ENCODE peak calls at places on chromosomes 1 and 21, in six cellular contexts. N is pancreas; I is Peyer's patch; K is cardiac muscle cell; G is CD8-positive, alpha-beta T cell; U is GM23248. C is an unnamed sample.

GRCh38 chr1:23074012-23074411 is 54.7 kb downstream of the KDM1A start:
- DNase-seq in N (no peak), I (no peak), K (no peak), G (no peak), U (peak; percentile 19), C (no peak)

GRCh38 chr1:180488661-180489060 is 13.7 kb downstream of the ACBD6 start:
- DNase-seq in N (no peak), I (no peak), K (no peak), G (no peak), U (no peak), C (no peak)

GRCh38 chr1:51263147-51263850 is 27.2 kb downstream of the RNF11 start:
- DNase-seq in N (no peak), I (no peak), K (no peak), G (no peak), U (no peak), C (no peak)

GRCh38 chr1:67213164-67213563 is 46.9 kb downstream of the IL23R start:
- DNase-seq in N (no peak), I (no peak), K (peak; percentile 49), G (no peak), U (peak; percentile 65), C (peak; percentile 49)

GRCh38 chr1:218211241-218211640 is 73.9 kb upstream of the RRP15 start:
- DNase-seq in N (no peak), I (no peak), K (no peak), G (no peak), U (peak; percentile 30), C (no peak)

GRCh38 chr1:175313672-175314225 is 121.2 kb upstream of the KIAA0040 start:
- DNase-seq in N (no peak), I (no peak), K (no peak), G (no peak), U (no peak), C (no peak)

GRCh38 chr1:236556606-236557005 is 32.8 kb downstream of the LGALS8 start:
- DNase-seq in N (no peak), I (no peak), K (no peak), G (no peak), U (no peak), C (no peak)

GRCh38 chr1:16072616-16073484 is 601 bp downstream of the FAM131C start:
- DNase-seq in N (peak; percentile 31), I (no peak), K (peak; percentile 41), G (no peak), U (peak; percentile 53), C (peak; percentile 88)

GRCh38 chr21:32771134-32771523 is 426 bp downstream of the PAXBP1 start:
- DNase-seq in N (peak; percentile 61), I (no peak), K (peak; percentile 80), G (peak; percentile 59), U (peak; percentile 86), C (no peak)

GRCh38 chr21:25550352-25550751 is 56.9 kb downstream of the MRPL39 start:
- DNase-seq in N (no peak), I (no peak), K (no peak), G (no peak), U (no peak), C (no peak)

GRCh38 chr1:235892080-235892670 is 25.5 kb upstream of the LYST start:
- DNase-seq in N (no peak), I (no peak), K (no peak), G (no peak), U (no peak), C (no peak)

GRCh38 chr1:235714205-235714897 is 64.8 kb upstream of the GNG4 start:
- DNase-seq in N (no peak), I (no peak), K (no peak), G (no peak), U (no peak), C (no peak)

GRCh38 chr21:44261191-44261631 is 486 bp downstream of the DNMT3L start:
- DNase-seq in N (no peak), I (no peak), K (no peak), G (no peak), U (no peak), C (peak; percentile 59)

GRCh38 chr1:72218141-72218739 is 64.1 kb downstream of the NEGR1 start:
- DNase-seq in N (no peak), I (no peak), K (no peak), G (no peak), U (no peak), C (no peak)

GRCh38 chr1:86201321-86201720 is 44.7 kb upstream of the COL24A1 start:
- DNase-seq in N (no peak), I (no peak), K (no peak), G (no peak), U (peak; percentile 13), C (no peak)

GRCh38 chr1:152502496-152503180 is 8.0 kb upstream of the LCE5A start:
- DNase-seq in N (no peak), I (no peak), K (no peak), G (no peak), U (peak; percentile 94), C (no peak)

GRCh38 chr1:104991702-104992101 is 1242.0 kb downstream of the AMY1C start:
- DNase-seq in N (no peak), I (no peak), K (no peak), G (no peak), U (no peak), C (no peak)

GRCh38 chr1:27542463-27543273 is 52.7 kb upstream of the WASF2 start:
- DNase-seq in N (peak; percentile 66), I (peak; percentile 82), K (peak; percentile 85), G (no peak), U (peak; percentile 70), C (no peak)

GRCh38 chr1:94634977-94635416 is 93.4 kb upstream of the F3 start:
- DNase-seq in N (no peak), I (no peak), K (no peak), G (no peak), U (no peak), C (no peak)

GRCh38 chr1:104706631-104707147 is 957.0 kb downstream of the AMY1C start:
- DNase-seq in N (no peak), I (no peak), K (no peak), G (no peak), U (peak; percentile 2), C (no peak)

GRCh38 chr21:17660449-17660848 is 47.7 kb upstream of the BTG3 start:
- DNase-seq in N (no peak), I (no peak), K (no peak), G (no peak), U (peak; percentile 9), C (no peak)

GRCh38 chr1:14415396-14415795 is 183.1 kb upstream of the KAZN start:
- DNase-seq in N (no peak), I (no peak), K (peak; percentile 27), G (no peak), U (no peak), C (peak; percentile 84)

GRCh38 chr1:45250544-45250943 is 44.1 kb upstream of the ZSWIM5 start:
- DNase-seq in N (no peak), I (no peak), K (no peak), G (no peak), U (no peak), C (no peak)

GRCh38 chr21:45735259-45736000 is 91.9 kb downstream of the PCBP3 start:
- DNase-seq in N (no peak), I (no peak), K (peak; percentile 6), G (no peak), U (no peak), C (no peak)

GRCh38 chr1:40057310-40058030 is 16.9 kb downstream of the CAP1 start:
- DNase-seq in N (no peak), I (no peak), K (no peak), G (no peak), U (no peak), C (no peak)

GRCh38 chr1:151981178-151981525 is 12.5 kb downstream of the S100A10 start:
- DNase-seq in N (no peak), I (no peak), K (no peak), G (no peak), U (peak; percentile 55), C (no peak)

GRCh38 chr1:227949954-227950734 is 2.4 kb upstream of the WNT9A start:
- DNase-seq in N (peak; percentile 7), I (peak; percentile 22), K (no peak), G (no peak), U (no peak), C (peak; percentile 38)

GRCh38 chr1:227947678-227948492 is at the start of gene WNT9A:
- DNase-seq in N (peak; percentile 61), I (peak; percentile 61), K (peak; percentile 92), G (no peak), U (peak; percentile 81), C (peak; percentile 98)

GRCh38 chr1:227949341-227949921 is 1.7 kb upstream of the WNT9A start:
- DNase-seq in N (peak; percentile 8), I (peak; percentile 40), K (no peak), G (no peak), U (no peak), C (peak; percentile 40)

GRCh38 chr1:227947425-227947677 is 381 bp downstream of the WNT9A start:
- DNase-seq in N (no peak), I (peak; percentile 57), K (no peak), G (no peak), U (peak; percentile 53), C (no peak)

GRCh38 chr1:227948493-227949260 is 945 bp upstream of the WNT9A start:
- DNase-seq in N (peak; percentile 36), I (peak; percentile 44), K (no peak), G (no peak), U (peak; percentile 40), C (peak; percentile 36)
- H3K4me3 ChIP-seq in N (peak overlapping the region; percentile 45), I (peak overlapping the region; percentile 61), K (peak overlapping the region; percentile 75), G (no peak overlapping the region), U (peak overlapping the region; percentile 76), C (peak overlapping the region; percentile 74)

GRCh38 chr1:110384581-110385321 is 6.1 kb downstream of the SLC16A4 start:
- DNase-seq in N (no peak), I (peak; percentile 53), K (no peak), G (no peak), U (no peak), C (no peak)
- H3K27me3 ChIP-seq in N (no peaks in the 10 kb centered on the region), I (no peaks in the 10 kb centered on the region), K (no peaks in the 10 kb centered on the region), G (no peaks in the 10 kb centered on the region), U (no peaks in the 10 kb centered on the region), C (no peaks in the 10 kb centered on the region)

GRCh38 chr1:226408285-226409184 is 642 bp upstream of the PARP1 start:
- DNase-seq in N (no peak), I (no peak), K (no peak), G (no peak), U (no peak), C (peak; percentile 51)
- H3K4me3 ChIP-seq in N (peak overlapping the region; percentile 69), I (peak overlapping the region; percentile 69), K (peak overlapping the region; percentile 68), G (peak overlapping the region; percentile 92), U (peak overlapping the region; percentile 83), C (peak overlapping the region; percentile 95)

DNA sequence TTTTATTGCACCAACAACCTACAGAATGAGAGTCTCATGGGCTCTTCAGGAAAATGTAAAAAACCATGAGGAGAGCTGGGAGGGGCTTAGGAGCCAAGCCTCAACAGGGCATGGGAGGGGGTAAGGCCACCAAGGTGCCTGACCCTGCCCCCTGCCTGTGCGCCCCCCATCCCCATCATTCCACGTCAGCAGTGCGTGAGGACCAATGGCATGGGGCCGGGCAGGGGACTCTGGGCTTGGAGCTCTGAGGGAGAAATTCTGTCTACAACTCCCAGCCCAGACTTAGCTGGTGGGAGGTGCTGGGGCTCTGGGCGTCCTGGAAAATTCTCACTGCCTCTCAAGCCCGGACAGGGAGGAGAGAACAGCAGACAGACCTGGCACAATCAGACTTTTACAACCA is 5.2 kb upstream of the CAMK2N1 start:
- DNase-seq in N (no peak), I (no peak), K (no peak), G (no peak), U (no peak), C (no peak)
- H3K27me3 ChIP-seq in N (peaks cover 10% of the 10 kb centered on the region), I (no peaks in the 10 kb centered on the region), K (peaks cover 61% of the 10 kb centered on the region), G (no peaks in the 10 kb centered on the region), U (no peaks in the 10 kb centered on the region), C (peaks cover 46% of the 10 kb centered on the region)

C was measured in H7.